ENCODE peak calls at places on chromosomes 11 and 22, in seven cellular contexts. B, R, D, O, Y, J and A are unnamed samples.

GRCh38 chr11:100546714-100547113 is 140.4 kb upstream of the ARHGAP42 start:
- DNase-seq in Y (no peak), R (no peak), B (no peak), O (peak; percentile 52), J (no peak), D (no peak), A (no peak)

GRCh38 chr11:133552938-133553337 is 20.6 kb upstream of the OPCML start:
- DNase-seq in O (no peak), D (no peak), R (no peak), J (no peak), B (no peak), Y (no peak), A (no peak)

GRCh38 chr22:24579242-24579569 is 13.7 kb downstream of the LRRC75B start:
- DNase-seq in O (no peak), J (no peak), R (no peak), D (no peak), B (no peak), Y (no peak), A (no peak)

GRCh38 chr11:102244681-102245409 is 72.4 kb upstream of the BIRC3 start:
- DNase-seq in B (no peak), J (no peak), O (peak; percentile 78), R (no peak), D (no peak), Y (peak; percentile 83), A (no peak)

GRCh38 chr11:15059132-15059531 is 14.3 kb upstream of the CALCB start:
- DNase-seq in R (no peak), B (no peak), J (no peak), O (peak; percentile 22), Y (no peak), D (no peak), A (no peak)

GRCh38 chr22:19448739-19449421 is 1.4 kb upstream of the C22orf39 start:
- DNase-seq in Y (no peak), J (no peak), R (no peak), B (no peak), D (no peak), O (no peak), A (peak; percentile 81)

GRCh38 chr11:84965484-84965883 is 661.7 kb downstream of the DLG2 start:
- DNase-seq in R (no peak), O (no peak), Y (no peak), D (no peak), B (no peak), J (no peak), A (no peak)

GRCh38 chr11:112795142-112795815 is 165.9 kb upstream of the NCAM1 start:
- DNase-seq in Y (no peak), R (no peak), B (no peak), J (no peak), D (no peak), O (peak; percentile 70), A (no peak)

GRCh38 chr22:37388538-37388937 is 38.7 kb downstream of the ELFN2 start:
- DNase-seq in J (no peak), R (no peak), D (no peak), Y (no peak), B (no peak), O (no peak), A (no peak)